ENCODE peak calls at places on chromosomes 4 and X, in five cellular contexts. One of them, this sample, is unnamed.

GRCh38 chr4:76673361-76673760 is 224.6 kb downstream of the SOWAHB start:
- DNase-seq in NCI-H2171: no peak
- DNase-seq in COR-L47: no peak
- DNase-seq in T-helper 2 cell: no peak
- DNase-seq in activated CD4-positive, alpha-beta T cell treated with anti-CD3 and anti-CD28 coated beads for 4 hours: no peak
- DNase-seq in this sample: no peak

GRCh38 chr4:41432889-41433288 is 105.1 kb upstream of the LIMCH1 start:
- DNase-seq in NCI-H2171: no peak
- DNase-seq in COR-L47: no peak
- DNase-seq in T-helper 2 cell: no peak
- DNase-seq in activated CD4-positive, alpha-beta T cell treated with anti-CD3 and anti-CD28 coated beads for 4 hours: no peak
- DNase-seq in this sample: peak

GRCh38 chrX:148682206-148682605 is 181.8 kb downstream of the AFF2 start:
- DNase-seq in NCI-H2171: no peak
- DNase-seq in COR-L47: no peak
- DNase-seq in T-helper 2 cell: no peak
- DNase-seq in activated CD4-positive, alpha-beta T cell treated with anti-CD3 and anti-CD28 coated beads for 4 hours: no peak
- DNase-seq in this sample: no peak

GRCh38 chrX:1535241-1536041 is 1.5 kb downstream of the P2RY8 start:
- DNase-seq in NCI-H2171: no peak
- DNase-seq in COR-L47: no peak
- DNase-seq in T-helper 2 cell: peak
- DNase-seq in activated CD4-positive, alpha-beta T cell treated with anti-CD3 and anti-CD28 coated beads for 4 hours: peak
- DNase-seq in this sample: no peak

GRCh38 chrX:48522291-48522690 is 683 bp downstream of the EBP start:
- DNase-seq in NCI-H2171: no peak
- DNase-seq in COR-L47: no peak
- DNase-seq in T-helper 2 cell: no peak
- DNase-seq in activated CD4-positive, alpha-beta T cell treated with anti-CD3 and anti-CD28 coated beads for 4 hours: no peak
- DNase-seq in this sample: no peak

GRCh38 chr4:90159193-90159592 is 32.0 kb downstream of the CCSER1 start:
- DNase-seq in NCI-H2171: no peak
- DNase-seq in COR-L47: no peak
- DNase-seq in T-helper 2 cell: no peak
- DNase-seq in activated CD4-positive, alpha-beta T cell treated with anti-CD3 and anti-CD28 coated beads for 4 hours: no peak
- DNase-seq in this sample: no peak

GRCh38 chr4:8176547-8177399 is 18.2 kb upstream of the ABLIM2 start:
- DNase-seq in NCI-H2171: no peak
- DNase-seq in COR-L47: peak
- DNase-seq in T-helper 2 cell: peak
- DNase-seq in activated CD4-positive, alpha-beta T cell treated with anti-CD3 and anti-CD28 coated beads for 4 hours: peak
- DNase-seq in this sample: no peak

GRCh38 chrX:2226906-2227656 is 273.7 kb downstream of the DHRSX start:
- DNase-seq in NCI-H2171: no peak
- DNase-seq in COR-L47: no peak
- DNase-seq in T-helper 2 cell: no peak
- DNase-seq in activated CD4-positive, alpha-beta T cell treated with anti-CD3 and anti-CD28 coated beads for 4 hours: no peak
- DNase-seq in this sample: no peak

GRCh38 chrX:97547873-97548578 is 664.3 kb downstream of the RPA4 start:
- DNase-seq in NCI-H2171: no peak
- DNase-seq in COR-L47: no peak
- DNase-seq in T-helper 2 cell: no peak
- DNase-seq in activated CD4-positive, alpha-beta T cell treated with anti-CD3 and anti-CD28 coated beads for 4 hours: no peak
- DNase-seq in this sample: no peak

GRCh38 chr4:9880411-9881197 is 99.2 kb downstream of the DRD5 start:
- DNase-seq in NCI-H2171: no peak
- DNase-seq in COR-L47: no peak
- DNase-seq in T-helper 2 cell: no peak
- DNase-seq in activated CD4-positive, alpha-beta T cell treated with anti-CD3 and anti-CD28 coated beads for 4 hours: no peak
- DNase-seq in this sample: no peak

GRCh38 chrX:129511689-129512088 is 11.6 kb downstream of the SMARCA1 start:
- DNase-seq in NCI-H2171: no peak
- DNase-seq in COR-L47: no peak
- DNase-seq in T-helper 2 cell: no peak
- DNase-seq in activated CD4-positive, alpha-beta T cell treated with anti-CD3 and anti-CD28 coated beads for 4 hours: no peak
- DNase-seq in this sample: no peak

GRCh38 chr4:145839151-145839550 is 99.5 kb downstream of the ZNF827 start:
- DNase-seq in NCI-H2171: no peak
- DNase-seq in COR-L47: no peak
- DNase-seq in T-helper 2 cell: no peak
- DNase-seq in activated CD4-positive, alpha-beta T cell treated with anti-CD3 and anti-CD28 coated beads for 4 hours: no peak
- DNase-seq in this sample: no peak

GRCh38 chr4:152785639-152786517 is 6.1 kb downstream of the ARFIP1 start:
- DNase-seq in NCI-H2171: no peak
- DNase-seq in COR-L47: no peak
- DNase-seq in T-helper 2 cell: no peak
- DNase-seq in activated CD4-positive, alpha-beta T cell treated with anti-CD3 and anti-CD28 coated beads for 4 hours: no peak
- DNase-seq in this sample: no peak